ENCODE peak calls at places on chromosomes 5 and 9, in nine cellular contexts. One of them, this sample, is unnamed.

GRCh38 chr5:114658179-114658578 is 296.3 kb downstream of the KCNN2 start:
- DNase-seq in foreskin fibroblast: no peak
- DNase-seq in fibroblast of the aortic adventitia: no peak
- DNase-seq in CD8-positive, alpha-beta T cell: no peak
- DNase-seq in heart left ventricle: no peak
- DNase-seq in PC-3: no peak
- DNase-seq in ovary: no peak
- DNase-seq in adrenal gland: no peak
- DNase-seq in fibroblast of pulmonary artery: no peak
- DNase-seq in this sample: peak

GRCh38 chr9:137314561-137315560 is 12.8 kb upstream of the NRARP start:
- DNase-seq in foreskin fibroblast: no peak
- DNase-seq in fibroblast of the aortic adventitia: no peak
- DNase-seq in CD8-positive, alpha-beta T cell: no peak
- DNase-seq in heart left ventricle: peak
- DNase-seq in PC-3: no peak
- DNase-seq in ovary: peak
- DNase-seq in adrenal gland: peak
- DNase-seq in fibroblast of pulmonary artery: no peak
- DNase-seq in this sample: no peak

GRCh38 chr5:2569774-2570542 is 181.5 kb downstream of the IRX2 start:
- DNase-seq in foreskin fibroblast: no peak
- DNase-seq in fibroblast of the aortic adventitia: no peak
- DNase-seq in CD8-positive, alpha-beta T cell: no peak
- DNase-seq in heart left ventricle: no peak
- DNase-seq in PC-3: no peak
- DNase-seq in ovary: no peak
- DNase-seq in adrenal gland: no peak
- DNase-seq in fibroblast of pulmonary artery: no peak
- DNase-seq in this sample: no peak

GRCh38 chr5:128328479-128328878 is 209.6 kb downstream of the FBN2 start:
- DNase-seq in foreskin fibroblast: no peak
- DNase-seq in fibroblast of the aortic adventitia: peak
- DNase-seq in CD8-positive, alpha-beta T cell: no peak
- DNase-seq in heart left ventricle: no peak
- DNase-seq in PC-3: no peak
- DNase-seq in ovary: no peak
- DNase-seq in adrenal gland: no peak
- DNase-seq in fibroblast of pulmonary artery: no peak
- DNase-seq in this sample: no peak

GRCh38 chr9:69768716-69769115 is 8.9 kb upstream of the PTAR1 start:
- DNase-seq in foreskin fibroblast: peak
- DNase-seq in fibroblast of the aortic adventitia: peak
- DNase-seq in CD8-positive, alpha-beta T cell: no peak
- DNase-seq in heart left ventricle: no peak
- DNase-seq in PC-3: no peak
- DNase-seq in ovary: no peak
- DNase-seq in adrenal gland: no peak
- DNase-seq in fibroblast of pulmonary artery: peak
- DNase-seq in this sample: peak

GRCh38 chr5:139474815-139475791 is 4.3 kb downstream of the SMIM33 start:
- DNase-seq in foreskin fibroblast: peak
- DNase-seq in fibroblast of the aortic adventitia: peak
- DNase-seq in CD8-positive, alpha-beta T cell: no peak
- DNase-seq in heart left ventricle: no peak
- DNase-seq in PC-3: no peak
- DNase-seq in ovary: peak
- DNase-seq in adrenal gland: no peak
- DNase-seq in fibroblast of pulmonary artery: peak
- DNase-seq in this sample: peak

GRCh38 chr9:120475341-120475740 is 104.6 kb downstream of the CDK5RAP2 start:
- DNase-seq in foreskin fibroblast: peak
- DNase-seq in fibroblast of the aortic adventitia: peak
- DNase-seq in CD8-positive, alpha-beta T cell: no peak
- DNase-seq in heart left ventricle: peak
- DNase-seq in PC-3: no peak
- DNase-seq in ovary: peak
- DNase-seq in adrenal gland: no peak
- DNase-seq in fibroblast of pulmonary artery: peak
- DNase-seq in this sample: peak

GRCh38 chr9:36470891-36471290 is 70.8 kb upstream of the RNF38 start:
- DNase-seq in foreskin fibroblast: peak
- DNase-seq in fibroblast of the aortic adventitia: peak
- DNase-seq in CD8-positive, alpha-beta T cell: peak
- DNase-seq in heart left ventricle: peak
- DNase-seq in PC-3: no peak
- DNase-seq in ovary: peak
- DNase-seq in adrenal gland: no peak
- DNase-seq in fibroblast of pulmonary artery: peak
- DNase-seq in this sample: peak

GRCh38 chr9:95167998-95168397 is 149.5 kb downstream of the FANCC start:
- DNase-seq in foreskin fibroblast: peak
- DNase-seq in fibroblast of the aortic adventitia: peak
- DNase-seq in CD8-positive, alpha-beta T cell: peak
- DNase-seq in heart left ventricle: no peak
- DNase-seq in PC-3: peak
- DNase-seq in ovary: no peak
- DNase-seq in adrenal gland: peak
- DNase-seq in fibroblast of pulmonary artery: peak
- DNase-seq in this sample: peak

GRCh38 chr5:170348069-170348702 is 41.0 kb downstream of the KCNMB1 start:
- DNase-seq in foreskin fibroblast: peak
- DNase-seq in fibroblast of the aortic adventitia: no peak
- DNase-seq in CD8-positive, alpha-beta T cell: no peak
- DNase-seq in heart left ventricle: no peak
- DNase-seq in PC-3: no peak
- DNase-seq in ovary: no peak
- DNase-seq in adrenal gland: no peak
- DNase-seq in fibroblast of pulmonary artery: peak
- DNase-seq in this sample: peak

GRCh38 chr5:161064800-161065199 is 212.8 kb upstream of the ATP10B start:
- DNase-seq in foreskin fibroblast: no peak
- DNase-seq in fibroblast of the aortic adventitia: no peak
- DNase-seq in CD8-positive, alpha-beta T cell: no peak
- DNase-seq in heart left ventricle: no peak
- DNase-seq in PC-3: no peak
- DNase-seq in ovary: no peak
- DNase-seq in adrenal gland: no peak
- DNase-seq in fibroblast of pulmonary artery: no peak
- DNase-seq in this sample: no peak

GRCh38 chr9:72041775-72042194 is 18.6 kb downstream of the C9orf57 start:
- DNase-seq in foreskin fibroblast: peak
- DNase-seq in fibroblast of the aortic adventitia: peak
- DNase-seq in CD8-positive, alpha-beta T cell: no peak
- DNase-seq in heart left ventricle: peak
- DNase-seq in PC-3: peak
- DNase-seq in ovary: peak
- DNase-seq in adrenal gland: no peak
- DNase-seq in fibroblast of pulmonary artery: peak
- DNase-seq in this sample: peak

GRCh38 chr5:90628492-90628891 is 69.9 kb downstream of the ADGRV1 start:
- DNase-seq in foreskin fibroblast: no peak
- DNase-seq in fibroblast of the aortic adventitia: no peak
- DNase-seq in CD8-positive, alpha-beta T cell: no peak
- DNase-seq in heart left ventricle: no peak
- DNase-seq in PC-3: no peak
- DNase-seq in ovary: no peak
- DNase-seq in adrenal gland: no peak
- DNase-seq in fibroblast of pulmonary artery: no peak
- DNase-seq in this sample: no peak

GRCh38 chr5:10704949-10705621 is 55.9 kb downstream of the DAP start:
- DNase-seq in foreskin fibroblast: peak
- DNase-seq in fibroblast of the aortic adventitia: peak
- DNase-seq in CD8-positive, alpha-beta T cell: no peak
- DNase-seq in heart left ventricle: no peak
- DNase-seq in PC-3: peak
- DNase-seq in ovary: no peak
- DNase-seq in adrenal gland: no peak
- DNase-seq in fibroblast of pulmonary artery: peak
- DNase-seq in this sample: peak

GRCh38 chr5:66739923-66740322 is 143.7 kb downstream of the MAST4 start:
- DNase-seq in foreskin fibroblast: no peak
- DNase-seq in fibroblast of the aortic adventitia: no peak
- DNase-seq in CD8-positive, alpha-beta T cell: no peak
- DNase-seq in heart left ventricle: no peak
- DNase-seq in PC-3: no peak
- DNase-seq in ovary: no peak
- DNase-seq in adrenal gland: no peak
- DNase-seq in fibroblast of pulmonary artery: no peak
- DNase-seq in this sample: no peak

GRCh38 chr9:71509054-71509453 is 259.3 kb downstream of the CEMIP2 start:
- DNase-seq in foreskin fibroblast: no peak
- DNase-seq in fibroblast of the aortic adventitia: no peak
- DNase-seq in CD8-positive, alpha-beta T cell: no peak
- DNase-seq in heart left ventricle: no peak
- DNase-seq in PC-3: peak
- DNase-seq in ovary: no peak
- DNase-seq in adrenal gland: no peak
- DNase-seq in fibroblast of pulmonary artery: no peak
- DNase-seq in this sample: peak

GRCh38 chr5:1212271-1212670 is 10.9 kb downstream of the SLC6A19 start:
- DNase-seq in foreskin fibroblast: no peak
- DNase-seq in fibroblast of the aortic adventitia: no peak
- DNase-seq in CD8-positive, alpha-beta T cell: no peak
- DNase-seq in heart left ventricle: no peak
- DNase-seq in PC-3: no peak
- DNase-seq in ovary: no peak
- DNase-seq in adrenal gland: no peak
- DNase-seq in fibroblast of pulmonary artery: no peak
- DNase-seq in this sample: no peak

GRCh38 chr5:157602505-157602904 is 26.9 kb upstream of the ADAM19 start:
- DNase-seq in foreskin fibroblast: no peak
- DNase-seq in fibroblast of the aortic adventitia: peak
- DNase-seq in CD8-positive, alpha-beta T cell: no peak
- DNase-seq in heart left ventricle: no peak
- DNase-seq in PC-3: peak
- DNase-seq in ovary: no peak
- DNase-seq in adrenal gland: no peak
- DNase-seq in fibroblast of pulmonary artery: peak
- DNase-seq in this sample: peak

DNA sequence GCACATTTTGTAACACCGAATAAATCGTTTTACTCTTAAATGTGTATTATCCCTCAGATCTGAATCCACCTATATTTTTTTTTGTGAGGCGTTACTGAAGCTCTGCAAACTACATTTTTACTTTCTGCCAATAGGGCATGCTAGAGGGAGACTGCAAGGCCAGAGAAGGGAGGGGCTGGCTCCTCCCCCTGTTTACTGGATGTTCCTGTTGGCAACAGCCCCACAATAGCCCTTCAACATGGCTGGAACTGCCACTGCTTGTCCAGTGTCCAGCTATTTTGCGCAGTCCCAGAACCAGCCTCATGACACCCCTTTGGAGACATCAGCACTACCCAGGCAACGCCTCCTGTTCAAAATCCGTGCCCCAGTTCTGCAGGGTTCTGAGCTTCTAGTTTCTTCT is 85.4 kb upstream of the MIER3 start:
- DNase-seq in foreskin fibroblast: no peak
- DNase-seq in fibroblast of the aortic adventitia: no peak
- DNase-seq in CD8-positive, alpha-beta T cell: no peak
- DNase-seq in heart left ventricle: no peak
- DNase-seq in PC-3: no peak
- DNase-seq in ovary: no peak
- DNase-seq in adrenal gland: no peak
- DNase-seq in fibroblast of pulmonary artery: peak
- DNase-seq in this sample: no peak
- TF ChIP-seq CTCF in foreskin fibroblast: no peak
- TF ChIP-seq CTCF in fibroblast of the aortic adventitia: no peak
- TF ChIP-seq CTCF in CD8-positive, alpha-beta T cell: no peak
- TF ChIP-seq CTCF in heart left ventricle: no peak
- TF ChIP-seq CTCF in PC-3: no peak
- TF ChIP-seq CTCF in ovary: no peak
- TF ChIP-seq CTCF in adrenal gland: peak
- TF ChIP-seq CTCF in fibroblast of pulmonary artery: no peak
- TF ChIP-seq CTCF in this sample: no peak

DNA sequence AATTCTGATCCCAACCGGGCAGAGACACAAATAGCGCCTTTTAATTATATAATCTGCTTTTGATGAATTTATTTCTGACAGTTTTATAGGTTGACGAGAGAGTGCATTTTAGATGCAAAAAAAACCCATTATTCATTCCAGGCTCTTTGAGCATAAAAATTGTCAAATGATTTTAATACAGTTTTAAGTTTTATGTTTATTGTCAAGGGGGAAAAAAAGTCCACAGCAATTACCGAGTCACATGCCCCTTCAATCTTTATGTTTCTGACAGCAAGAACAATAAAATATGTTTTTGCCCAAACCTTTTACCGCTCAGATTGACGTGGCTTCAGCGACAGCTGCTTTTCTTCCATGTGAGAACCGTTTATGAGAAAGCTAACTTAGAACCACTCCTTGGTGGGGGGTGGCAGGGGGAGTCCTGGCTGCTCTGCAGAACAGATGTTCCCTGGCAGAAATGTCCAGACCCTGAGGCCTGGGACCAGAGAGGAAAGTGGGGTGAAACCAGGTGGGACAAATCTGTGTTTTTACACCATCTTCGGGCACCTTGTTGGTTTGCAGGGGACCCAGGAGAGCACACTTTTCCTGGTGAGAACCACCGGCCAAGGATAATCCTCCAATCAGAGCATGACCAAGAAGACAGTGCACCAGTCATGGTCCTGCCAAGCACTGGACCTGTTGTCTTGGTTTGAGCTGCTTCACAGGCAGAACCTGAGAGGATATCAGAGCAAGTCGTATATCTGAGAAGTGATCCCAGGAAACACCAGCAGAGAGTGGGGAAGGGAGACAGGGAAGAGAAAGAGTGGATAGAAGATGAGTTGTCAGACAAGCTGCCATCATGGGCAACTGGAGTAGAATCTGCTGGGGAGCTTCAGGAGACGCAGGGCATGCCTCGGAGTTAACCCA is 178.8 kb upstream of the MVB12B start:
- DNase-seq in foreskin fibroblast: no peak
- DNase-seq in fibroblast of the aortic adventitia: no peak
- DNase-seq in CD8-positive, alpha-beta T cell: no peak
- DNase-seq in heart left ventricle: no peak
- DNase-seq in PC-3: no peak
- DNase-seq in ovary: no peak
- DNase-seq in adrenal gland: no peak
- DNase-seq in fibroblast of pulmonary artery: no peak
- DNase-seq in this sample: no peak
- TF ChIP-seq CTCF in foreskin fibroblast: no peak
- TF ChIP-seq CTCF in fibroblast of the aortic adventitia: no peak
- TF ChIP-seq CTCF in CD8-positive, alpha-beta T cell: no peak
- TF ChIP-seq CTCF in heart left ventricle: no peak
- TF ChIP-seq CTCF in PC-3: no peak
- TF ChIP-seq CTCF in ovary: no peak
- TF ChIP-seq CTCF in adrenal gland: no peak
- TF ChIP-seq CTCF in fibroblast of pulmonary artery: no peak
- TF ChIP-seq CTCF in this sample: no peak

GRCh38 chr9:129133067-129133466 is 21.9 kb downstream of the PTPA start:
- DNase-seq in foreskin fibroblast: no peak
- DNase-seq in fibroblast of the aortic adventitia: no peak
- DNase-seq in CD8-positive, alpha-beta T cell: no peak
- DNase-seq in heart left ventricle: no peak
- DNase-seq in PC-3: no peak
- DNase-seq in ovary: no peak
- DNase-seq in adrenal gland: no peak
- DNase-seq in fibroblast of pulmonary artery: no peak
- DNase-seq in this sample: no peak
- TF ChIP-seq CTCF in foreskin fibroblast: no peak
- TF ChIP-seq CTCF in fibroblast of the aortic adventitia: no peak
- TF ChIP-seq CTCF in CD8-positive, alpha-beta T cell: no peak
- TF ChIP-seq CTCF in heart left ventricle: no peak
- TF ChIP-seq CTCF in PC-3: no peak
- TF ChIP-seq CTCF in ovary: no peak
- TF ChIP-seq CTCF in adrenal gland: no peak
- TF ChIP-seq CTCF in fibroblast of pulmonary artery: no peak
- TF ChIP-seq CTCF in this sample: no peak

GRCh38 chr5:151319334-151319733 is 15.8 kb upstream of the SLC36A3 start:
- DNase-seq in foreskin fibroblast: no peak
- DNase-seq in fibroblast of the aortic adventitia: peak
- DNase-seq in CD8-positive, alpha-beta T cell: no peak
- DNase-seq in heart left ventricle: peak
- DNase-seq in PC-3: peak
- DNase-seq in ovary: peak
- DNase-seq in adrenal gland: no peak
- DNase-seq in fibroblast of pulmonary artery: peak
- DNase-seq in this sample: peak
- TF ChIP-seq CTCF in foreskin fibroblast: no peak
- TF ChIP-seq CTCF in fibroblast of the aortic adventitia: peak
- TF ChIP-seq CTCF in CD8-positive, alpha-beta T cell: no peak
- TF ChIP-seq CTCF in heart left ventricle: no peak
- TF ChIP-seq CTCF in PC-3: peak
- TF ChIP-seq CTCF in ovary: no peak
- TF ChIP-seq CTCF in adrenal gland: no peak
- TF ChIP-seq CTCF in fibroblast of pulmonary artery: peak
- TF ChIP-seq CTCF in this sample: peak